ENCODE peak calls at places on chromosome 18, in ten cellular contexts. O is effector memory CD8-positive, alpha-beta T cell; R is T-helper 1 cell; N is G401; W is HuH-7.5; F is head of caudate nucleus; G is foreskin melanocyte; J is coronary artery; S is cerebellar cortex; D is left ventricle myocardium superior. K is an unnamed sample.

GRCh38 chr18:10010611-10011015 is 96.8 kb downstream of the VAPA start:
- DNase-seq in N (peak), S (peak), R (no peak), O (no peak), D (peak), F (peak), W (no peak), J (peak), G (no peak), K (no peak)

GRCh38 chr18:49459404-49460171 is 857 bp downstream of the DYM start:
- DNase-seq in F (no peak), O (no peak), W (no peak), G (no peak), J (no peak), R (no peak), D (no peak), N (no peak), S (no peak), K (peak)

GRCh38 chr18:62781893-62782292 is 66.6 kb downstream of the PHLPP1 start:
- DNase-seq in D (no peak), G (no peak), O (no peak), N (no peak), W (no peak), J (no peak), F (no peak), S (no peak), R (no peak), K (no peak)

GRCh38 chr18:36808681-36809080 is 20.1 kb downstream of the TPGS2 start:
- DNase-seq in R (no peak), J (no peak), W (no peak), S (no peak), O (no peak), D (no peak), G (peak), F (no peak), N (no peak), K (no peak)

GRCh38 chr18:8812631-8813030 is 107.3 kb downstream of the MTCL1 start:
- DNase-seq in F (no peak), J (no peak), W (no peak), G (no peak), D (no peak), O (no peak), R (no peak), S (no peak), N (no peak), K (no peak)

GRCh38 chr18:77004555-77005380 is 127.8 kb downstream of the MBP start:
- DNase-seq in G (no peak), S (no peak), D (no peak), J (no peak), F (no peak), N (no peak), O (no peak), W (no peak), R (no peak), K (no peak)

GRCh38 chr18:73768043-73768442 is 379.6 kb downstream of the FBXO15 start:
- DNase-seq in R (no peak), G (no peak), O (no peak), S (no peak), D (no peak), F (no peak), J (no peak), N (no peak), W (no peak), K (no peak)

GRCh38 chr18:11983592-11983991 is 2.3 kb downstream of the IMPA2 start:
- DNase-seq in D (no peak), R (no peak), J (no peak), F (no peak), G (no peak), N (no peak), S (no peak), W (peak), O (no peak), K (no peak)

GRCh38 chr18:76518543-76519155 is 23.6 kb upstream of the ZNF516 start:
- DNase-seq in D (peak), W (no peak), G (no peak), F (peak), N (no peak), O (no peak), S (no peak), J (no peak), R (no peak), K (no peak)

GRCh38 chr18:26579941-26580618 is 31.7 kb upstream of the KCTD1 start:
- DNase-seq in W (no peak), F (no peak), O (no peak), R (no peak), G (no peak), S (no peak), N (no peak), J (no peak), D (no peak), K (no peak)

GRCh38 chr18:67600181-67600631 is 83.7 kb upstream of the DSEL start:
- DNase-seq in O (no peak), S (no peak), W (no peak), D (no peak), G (peak), J (no peak), N (no peak), F (no peak), R (no peak), K (no peak)

GRCh38 chr18:63979409-63979908 is 9.6 kb downstream of the SERPINB8 start:
- DNase-seq in S (peak), W (peak), F (peak), J (no peak), N (peak), G (peak), D (no peak), R (no peak), O (peak), K (peak)

GRCh38 chr18:53219853-53220252 is 879.9 kb downstream of the DCC start:
- DNase-seq in O (no peak), N (no peak), D (no peak), G (peak), F (peak), R (no peak), S (no peak), W (no peak), J (no peak), K (no peak)

GRCh38 chr18:26655010-26655613 is 106.8 kb upstream of the KCTD1 start:
- DNase-seq in R (no peak), S (peak), J (no peak), F (no peak), N (peak), O (no peak), G (no peak), W (no peak), D (no peak), K (no peak)

GRCh38 chr18:23459530-23459921 is 6.4 kb downstream of the RIOK3 start:
- DNase-seq in N (no peak), D (no peak), R (no peak), S (no peak), O (no peak), W (no peak), G (no peak), F (no peak), J (no peak), K (no peak)

GRCh38 chr18:74785632-74786031 is 188.0 kb downstream of the ZNF407 start:
- DNase-seq in W (no peak), F (no peak), N (no peak), O (no peak), G (no peak), R (no peak), D (no peak), J (no peak), S (no peak), K (no peak)

GRCh38 chr18:3814840-3815239 is 364.9 kb downstream of the TGIF1 start:
- DNase-seq in N (no peak), J (no peak), W (no peak), G (no peak), F (no peak), D (no peak), S (no peak), R (no peak), O (no peak), K (no peak)

K was measured in CD4-positive, alpha-beta memory T cell.